ENCODE peak calls at places on chromosomes 2 and 18, in five cellular contexts. One of them, this sample, is unnamed.

GRCh38 chr2:693606-694005 is 16.4 kb upstream of the TMEM18 start:
- DNase-seq in GDM1: no peak
- DNase-seq in mesothelial cell of epicardium: no peak
- DNase-seq in brain microvascular endothelial cell: no peak
- DNase-seq in fibroblast of gingiva: no peak
- DNase-seq in this sample: no peak

GRCh38 chr2:216425008-216425780 is 12.9 kb downstream of the SMARCAL1 start:
- DNase-seq in GDM1: no peak
- DNase-seq in fibroblast of gingiva: no peak
- DNase-seq in brain microvascular endothelial cell: no peak
- DNase-seq in mesothelial cell of epicardium: no peak
- DNase-seq in this sample: no peak

GRCh38 chr2:133092571-133092970 is 422.6 kb upstream of the LYPD1 start:
- DNase-seq in brain microvascular endothelial cell: peak; percentile 12
- DNase-seq in mesothelial cell of epicardium: no peak
- DNase-seq in GDM1: no peak
- DNase-seq in fibroblast of gingiva: no peak
- DNase-seq in this sample: no peak

GRCh38 chr18:68431111-68431921 is 283.6 kb downstream of the TMX3 start:
- DNase-seq in brain microvascular endothelial cell: no peak
- DNase-seq in fibroblast of gingiva: no peak
- DNase-seq in mesothelial cell of epicardium: no peak
- DNase-seq in GDM1: no peak
- DNase-seq in this sample: peak; percentile 21

GRCh38 chr18:78403371-78403770 is 576.2 kb upstream of the SALL3 start:
- DNase-seq in mesothelial cell of epicardium: no peak
- DNase-seq in fibroblast of gingiva: no peak
- DNase-seq in brain microvascular endothelial cell: no peak
- DNase-seq in GDM1: no peak
- DNase-seq in this sample: no peak

GRCh38 chr2:3461781-3462492 is 57.4 kb downstream of the ADI1 start:
- DNase-seq in fibroblast of gingiva: peak; percentile 47
- DNase-seq in brain microvascular endothelial cell: no peak
- DNase-seq in mesothelial cell of epicardium: no peak
- DNase-seq in GDM1: no peak
- DNase-seq in this sample: peak; percentile 26

GRCh38 chr2:64654063-64654811 is 524 bp upstream of the SERTAD2 start:
- DNase-seq in mesothelial cell of epicardium: peak; percentile 69
- DNase-seq in brain microvascular endothelial cell: peak; percentile 73
- DNase-seq in GDM1: peak; percentile 81
- DNase-seq in fibroblast of gingiva: peak; percentile 87
- DNase-seq in this sample: peak; percentile 94

GRCh38 chr2:162244559-162245031 is 1.4 kb upstream of the FAP start:
- DNase-seq in fibroblast of gingiva: peak; percentile 66
- DNase-seq in brain microvascular endothelial cell: peak; percentile 94
- DNase-seq in mesothelial cell of epicardium: no peak
- DNase-seq in GDM1: no peak
- DNase-seq in this sample: peak; percentile 85

GRCh38 chr2:143607446-143608110 is 478.4 kb downstream of the ARHGAP15 start:
- DNase-seq in fibroblast of gingiva: no peak
- DNase-seq in GDM1: no peak
- DNase-seq in mesothelial cell of epicardium: no peak
- DNase-seq in brain microvascular endothelial cell: no peak
- DNase-seq in this sample: no peak

GRCh38 chr2:172709566-172710291 is 25.9 kb upstream of the RAPGEF4 start:
- DNase-seq in mesothelial cell of epicardium: no peak
- DNase-seq in brain microvascular endothelial cell: no peak
- DNase-seq in fibroblast of gingiva: no peak
- DNase-seq in GDM1: no peak
- DNase-seq in this sample: peak; percentile 72

GRCh38 chr2:19706332-19706731 is 195.5 kb downstream of the TTC32 start:
- DNase-seq in GDM1: no peak
- DNase-seq in mesothelial cell of epicardium: no peak
- DNase-seq in brain microvascular endothelial cell: no peak
- DNase-seq in fibroblast of gingiva: no peak
- DNase-seq in this sample: no peak

GRCh38 chr2:111705711-111706323 is 178.2 kb downstream of the ANAPC1 start:
- DNase-seq in brain microvascular endothelial cell: peak; percentile 73
- DNase-seq in mesothelial cell of epicardium: no peak
- DNase-seq in fibroblast of gingiva: peak; percentile 21
- DNase-seq in GDM1: no peak
- DNase-seq in this sample: peak; percentile 98

GRCh38 chr18:47750889-47751423 is 179.5 kb downstream of the SMAD2 start:
- DNase-seq in mesothelial cell of epicardium: no peak
- DNase-seq in brain microvascular endothelial cell: no peak
- DNase-seq in GDM1: no peak
- DNase-seq in fibroblast of gingiva: no peak
- DNase-seq in this sample: no peak

GRCh38 chr2:219293736-219294201 is 14.6 kb downstream of the DNAJB2 start:
- DNase-seq in fibroblast of gingiva: no peak
- DNase-seq in brain microvascular endothelial cell: no peak
- DNase-seq in mesothelial cell of epicardium: no peak
- DNase-seq in GDM1: no peak
- DNase-seq in this sample: no peak

GRCh38 chr2:70777450-70777849 is 9.4 kb upstream of the ADD2 start:
- DNase-seq in fibroblast of gingiva: no peak
- DNase-seq in brain microvascular endothelial cell: no peak
- DNase-seq in GDM1: no peak
- DNase-seq in mesothelial cell of epicardium: no peak
- DNase-seq in this sample: no peak

GRCh38 chr2:60888853-60889252 is 7.5 kb downstream of the REL start:
- DNase-seq in fibroblast of gingiva: peak; percentile 4
- DNase-seq in GDM1: no peak
- DNase-seq in brain microvascular endothelial cell: no peak
- DNase-seq in mesothelial cell of epicardium: no peak
- DNase-seq in this sample: peak; percentile 2

GRCh38 chr2:209993968-209994367 is 8.5 kb upstream of the RPE start:
- DNase-seq in GDM1: no peak
- DNase-seq in fibroblast of gingiva: no peak
- DNase-seq in brain microvascular endothelial cell: no peak
- DNase-seq in mesothelial cell of epicardium: no peak
- DNase-seq in this sample: no peak

GRCh38 chr2:109655287-109655686 is 41.1 kb downstream of the SOWAHC start:
- DNase-seq in fibroblast of gingiva: no peak
- DNase-seq in GDM1: no peak
- DNase-seq in mesothelial cell of epicardium: no peak
- DNase-seq in brain microvascular endothelial cell: no peak
- DNase-seq in this sample: no peak

GRCh38 chr2:169012812-169013627 is 18.1 kb downstream of the ABCB11 start:
- DNase-seq in GDM1: no peak
- DNase-seq in mesothelial cell of epicardium: no peak
- DNase-seq in fibroblast of gingiva: no peak
- DNase-seq in brain microvascular endothelial cell: no peak
- DNase-seq in this sample: no peak

GRCh38 chr2:45652090-45653050 is 895 bp downstream of the PRKCE start:
- DNase-seq in GDM1: no peak
- DNase-seq in fibroblast of gingiva: peak; percentile 52
- DNase-seq in mesothelial cell of epicardium: peak; percentile 21
- DNase-seq in brain microvascular endothelial cell: peak; percentile 35
- DNase-seq in this sample: no peak

GRCh38 chr18:79867666-79868065 is 69.9 kb downstream of the KCNG2 start:
- DNase-seq in mesothelial cell of epicardium: no peak
- DNase-seq in GDM1: no peak
- DNase-seq in fibroblast of gingiva: no peak
- DNase-seq in brain microvascular endothelial cell: no peak
- DNase-seq in this sample: no peak

GRCh38 chr2:158724803-158725271 is 70.3 kb upstream of the DAPL1 start:
- DNase-seq in GDM1: no peak
- DNase-seq in brain microvascular endothelial cell: no peak
- DNase-seq in fibroblast of gingiva: no peak
- DNase-seq in mesothelial cell of epicardium: no peak
- DNase-seq in this sample: peak; percentile 75

GRCh38 chr2:64035067-64035942 is 16.1 kb upstream of the VPS54 start:
- DNase-seq in fibroblast of gingiva: peak; percentile 25
- DNase-seq in GDM1: no peak
- DNase-seq in mesothelial cell of epicardium: no peak
- DNase-seq in brain microvascular endothelial cell: no peak
- DNase-seq in this sample: no peak

GRCh38 chr2:69387770-69388481 is 899 bp upstream of the GFPT1 start:
- DNase-seq in brain microvascular endothelial cell: no peak
- DNase-seq in fibroblast of gingiva: no peak
- DNase-seq in mesothelial cell of epicardium: no peak
- DNase-seq in GDM1: no peak
- DNase-seq in this sample: no peak

GRCh38 chr2:12391097-12391496 is 325.6 kb upstream of the TRIB2 start:
- DNase-seq in GDM1: no peak
- DNase-seq in mesothelial cell of epicardium: no peak
- DNase-seq in fibroblast of gingiva: no peak
- DNase-seq in brain microvascular endothelial cell: no peak
- DNase-seq in this sample: no peak

GRCh38 chr2:15730545-15731212 is 139.0 kb downstream of the DDX1 start:
- DNase-seq in brain microvascular endothelial cell: peak; percentile 93
- DNase-seq in GDM1: no peak
- DNase-seq in fibroblast of gingiva: peak; percentile 91
- DNase-seq in mesothelial cell of epicardium: peak; percentile 53
- DNase-seq in this sample: peak; percentile 86